ENCODE peak calls at places on chromosomes 6 and 20, in eight cellular contexts. M is hepatocyte, G is GM23338, H is SK-N-SH, Y is PC-3, R is HCT116, Z is GM23248, K is OCI-LY7. J is an unnamed sample.

GRCh38 chr6:98724537-98724936 is 109.8 kb upstream of the POU3F2 start:
- DNase-seq in K (no peak), R (no peak), H (no peak), Y (no peak), Z (no peak), M (peak; percentile 9), G (peak; percentile 15), J (no peak)

GRCh38 chr20:59221049-59221748 is 57.6 kb downstream of the ZNF831 start:
- DNase-seq in R (no peak), Y (peak; percentile 18), K (no peak), H (no peak), M (no peak), G (peak; percentile 53), Z (peak; percentile 28), J (no peak)

GRCh38 chr20:37352611-37352980 is 6.7 kb downstream of the SRC start:
- DNase-seq in R (no peak), Y (no peak), H (peak; percentile 2), G (no peak), M (no peak), Z (no peak), K (no peak), J (no peak)

GRCh38 chr6:14957355-14958059 is 288.4 kb upstream of the JARID2 start:
- DNase-seq in K (no peak), H (no peak), G (no peak), Z (no peak), Y (no peak), R (no peak), M (no peak), J (no peak)

GRCh38 chr6:112007805-112008204 is 46.1 kb upstream of the CCN6 start:
- DNase-seq in G (no peak), M (no peak), R (no peak), Z (peak; percentile 63), Y (no peak), K (no peak), H (no peak), J (no peak)

GRCh38 chr6:30091577-30092381 is 16.2 kb upstream of the RNF39 start:
- DNase-seq in K (no peak), H (no peak), Z (peak; percentile 89), G (no peak), M (peak; percentile 64), Y (peak; percentile 58), R (peak; percentile 85), J (no peak)

GRCh38 chr6:149876241-149876933 is 12.2 kb upstream of the LRP11 start:
- DNase-seq in H (no peak), K (no peak), M (no peak), Y (no peak), R (no peak), G (no peak), Z (peak; percentile 71), J (no peak)

GRCh38 chr20:63224272-63225081 is 8.5 kb upstream of the YTHDF1 start:
- DNase-seq in M (peak; percentile 66), G (no peak), H (peak; percentile 78), Z (peak; percentile 42), K (no peak), Y (peak; percentile 68), R (no peak), J (peak; percentile 58)

GRCh38 chr6:33208089-33208967 is at the start of gene RING1:
- DNase-seq in H (peak; percentile 96), M (peak; percentile 92), Y (peak; percentile 62), G (peak; percentile 93), Z (peak; percentile 92), R (no peak), K (peak; percentile 85), J (peak; percentile 91)

GRCh38 chr20:42350521-42350920 is 732.3 kb upstream of the CHD6 start:
- DNase-seq in M (no peak), Y (no peak), G (no peak), K (no peak), H (no peak), Z (no peak), R (no peak), J (no peak)

GRCh38 chr6:53320964-53321363 is 27.8 kb downstream of the ELOVL5 start:
- DNase-seq in R (no peak), H (no peak), M (no peak), Z (no peak), Y (no peak), K (no peak), G (no peak), J (no peak)
- TF ChIP-seq EZH2phosphoT487 in R (no peak), H (no peak), M (no peak), Z (no peak), Y (no peak), K (no peak), G (no peak), J (no peak)

GRCh38 chr6:11432713-11433450 is 104.7 kb upstream of the TMEM170B start:
- DNase-seq in K (no peak), Y (peak; percentile 93), M (no peak), R (no peak), H (no peak), Z (peak; percentile 84), G (no peak), J (no peak)
- H3K4me1 ChIP-seq in K (peaks cover 17% of the 10 kb centered on the region), Y (peaks cover 65% of the 10 kb centered on the region), M (peaks cover 39% of the 10 kb centered on the region), R (peaks cover 10% of the 10 kb centered on the region), H (peaks cover 43% of the 10 kb centered on the region), Z (peaks cover 64% of the 10 kb centered on the region), G (peaks cover 23% of the 10 kb centered on the region), J (peaks cover 14% of the 10 kb centered on the region)

GRCh38 chr6:10451394-10451793 is 36.5 kb upstream of the TFAP2A start:
- DNase-seq in G (peak; percentile 60), Y (no peak), M (no peak), K (no peak), Z (no peak), H (no peak), R (no peak), J (no peak)
- H3K4me2 ChIP-seq in G (no peak overlapping the region), Y (peak overlapping the region; percentile 31), M (no peak overlapping the region), K (no peak overlapping the region), Z (peak overlapping the region; percentile 5), H (peak overlapping the region; percentile 5), R (peak overlapping the region; percentile 69), J (no peak overlapping the region)

GRCh38 chr20:60238992-60239655 is 280.9 kb downstream of the CDH26 start:
- DNase-seq in Y (no peak), Z (no peak), K (no peak), G (no peak), M (no peak), H (no peak), R (no peak), J (peak; percentile 7)
- TF ChIP-seq EZH2phosphoT487 in Y (no peak), Z (no peak), K (no peak), G (no peak), M (no peak), H (no peak), R (no peak), J (no peak)

DNA sequence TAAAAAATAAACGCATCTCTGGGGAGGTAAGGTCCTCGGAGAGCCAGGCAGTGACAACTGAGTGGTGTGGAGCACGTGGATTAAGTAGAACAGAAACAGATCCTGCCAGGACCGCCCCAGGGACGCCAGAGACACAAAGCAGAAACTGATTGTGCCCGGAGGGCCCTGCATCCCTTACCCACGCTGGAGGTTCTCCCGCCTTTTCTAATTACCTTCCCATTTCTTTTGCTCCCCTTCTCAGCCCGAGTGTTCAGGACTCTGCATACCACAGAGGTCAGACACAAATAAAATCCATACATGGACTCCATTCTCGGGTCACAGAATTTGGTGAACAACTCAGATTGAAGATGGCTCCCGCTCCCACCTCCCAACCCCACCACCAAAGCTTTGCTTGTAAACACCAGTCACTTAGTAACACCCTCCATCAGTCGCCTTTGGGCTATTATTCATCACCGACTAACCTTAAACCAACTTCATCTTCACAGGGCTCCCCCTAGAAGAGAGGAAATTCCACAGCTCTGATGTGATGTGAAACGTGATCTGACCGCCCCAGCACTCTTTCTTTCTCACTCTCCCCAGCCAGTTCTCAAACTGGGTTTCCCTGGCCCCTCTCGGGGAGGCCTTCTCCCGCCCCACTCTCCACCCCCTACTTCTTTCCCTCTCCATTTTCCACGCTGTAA is 32.6 kb upstream of the PIM1 start:
- DNase-seq in K (no peak), G (peak; percentile 98), R (peak; percentile 68), Y (peak; percentile 98), M (peak; percentile 87), Z (peak; percentile 97), H (peak; percentile 58), J (peak; percentile 93)
- H3K4me1 ChIP-seq in K (peaks cover 7% of the 10 kb centered on the region), G (peaks cover 46% of the 10 kb centered on the region), R (peaks cover 47% of the 10 kb centered on the region), Y (peaks cover 69% of the 10 kb centered on the region), M (peaks cover 62% of the 10 kb centered on the region), Z (peaks cover 67% of the 10 kb centered on the region), H (peaks cover 55% of the 10 kb centered on the region), J (peaks cover 41% of the 10 kb centered on the region)

DNA sequence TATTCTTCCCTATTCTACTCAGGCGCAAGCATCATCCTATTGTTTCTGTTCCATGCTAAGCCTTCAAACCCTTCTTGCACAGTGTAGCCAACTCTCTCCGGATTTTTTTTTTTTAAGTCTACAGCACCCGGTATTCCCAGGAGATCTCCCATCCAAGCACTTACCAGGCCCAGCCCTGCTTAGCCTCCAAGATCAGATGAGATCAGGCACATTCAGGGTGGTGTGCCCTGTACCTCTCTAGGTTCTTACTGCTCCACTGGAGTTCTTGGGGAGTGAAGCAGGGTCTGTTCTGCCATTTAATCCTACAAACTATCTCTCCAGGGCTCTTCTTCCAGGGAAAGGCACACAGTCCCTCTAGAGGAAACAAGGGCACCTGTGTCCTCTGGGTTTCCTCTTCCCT is 14.9 kb upstream of the NUP153 start:
- DNase-seq in Y (no peak), G (no peak), Z (no peak), H (no peak), M (no peak), K (no peak), R (no peak), J (no peak)
- H3K4me2 ChIP-seq in Y (no peak overlapping the region), G (no peak overlapping the region), Z (no peak overlapping the region), H (no peak overlapping the region), M (no peak overlapping the region), K (no peak overlapping the region), R (no peak overlapping the region), J (no peak overlapping the region)

DNA sequence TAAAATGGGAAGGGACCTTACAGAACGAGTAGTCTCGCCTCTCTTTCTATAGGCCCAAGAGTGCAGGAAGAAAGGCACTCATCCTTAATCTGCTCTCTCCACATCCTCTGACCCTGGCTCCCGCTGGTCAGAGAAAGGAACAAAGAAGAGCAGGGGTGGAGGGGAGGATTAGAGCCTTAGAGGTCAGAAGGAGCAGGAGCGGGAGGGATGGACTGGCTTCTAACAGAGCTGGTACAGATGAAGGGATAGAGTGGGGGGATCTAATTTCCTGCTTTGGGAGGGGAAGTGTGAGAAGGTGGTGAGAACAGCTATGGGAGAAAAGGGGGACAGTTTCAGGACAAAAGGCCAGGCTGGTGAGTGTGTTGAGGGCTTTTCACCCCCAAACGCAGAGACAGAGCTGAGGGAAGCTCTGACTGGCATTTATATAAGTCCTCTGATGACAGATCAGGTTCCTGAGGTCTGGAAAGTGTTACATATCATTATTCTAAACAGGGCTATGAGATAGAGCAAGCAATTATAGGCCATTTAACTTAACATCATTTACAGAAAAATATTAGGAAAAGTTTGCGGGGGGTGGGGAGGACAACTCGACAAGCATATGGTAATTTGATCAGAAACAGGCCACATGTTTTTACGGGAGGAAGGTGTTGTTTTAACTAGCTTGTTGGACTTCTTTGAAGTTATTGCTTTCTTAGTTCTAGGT is 111.1 kb downstream of the FOXC1 start:
- DNase-seq in R (no peak), H (peak; percentile 72), G (peak; percentile 64), Y (no peak), Z (no peak), M (no peak), K (no peak), J (peak; percentile 94)
- TF ChIP-seq EZH2phosphoT487 in R (no peak), H (no peak), G (no peak), Y (no peak), Z (no peak), M (no peak), K (no peak), J (no peak)

J was measured in neural progenitor cell.